ENCODE peak calls at places on chromosome 11, in four cellular contexts. B is BJ, A is caudate nucleus, Z is midbrain. O is an unnamed sample.

GRCh38 chr11:94586978-94587377 is 19.8 kb downstream of the PIWIL4 start:
- DNase-seq in Z (no peak), B (no peak), A (no peak), O (no peak)

GRCh38 chr11:81070948-81071347 is 1630.1 kb upstream of the TENM4 start:
- DNase-seq in B (no peak), Z (no peak), A (no peak), O (no peak)

GRCh38 chr11:58898106-58898505 is 41.2 kb upstream of the GLYATL1 start:
- DNase-seq in B (no peak), Z (no peak), A (no peak), O (no peak)

GRCh38 chr11:65642014-65642671 is 4.2 kb downstream of the SIPA1 start:
- DNase-seq in A (no peak), Z (no peak), B (no peak), O (peak)

GRCh38 chr11:17770048-17770652 is 35.6 kb downstream of the KCNC1 start:
- DNase-seq in Z (no peak), B (no peak), A (no peak), O (peak)

GRCh38 chr11:67102664-67103063 is 16.4 kb upstream of the KDM2A start:
- DNase-seq in Z (no peak), B (no peak), A (no peak), O (no peak)

GRCh38 chr11:37512156-37512780 is 914.2 kb upstream of the RAG2 start:
- DNase-seq in Z (no peak), A (no peak), B (no peak), O (no peak)

GRCh38 chr11:69392104-69392653 is 89.3 kb upstream of the LINC01488 start:
- DNase-seq in B (no peak), A (no peak), Z (no peak), O (no peak)

GRCh38 chr11:7551571-7551970 is 37.8 kb downstream of the PPFIBP2 start:
- DNase-seq in Z (no peak), A (no peak), B (peak), O (no peak)

GRCh38 chr11:45336136-45336535 is 50.0 kb upstream of the SYT13 start:
- DNase-seq in A (no peak), B (no peak), Z (no peak), O (no peak)

GRCh38 chr11:115437902-115438575 is 66.2 kb downstream of the CADM1 start:
- DNase-seq in A (no peak), B (no peak), Z (peak), O (no peak)

O was measured in nephron progenitor cell.